ENCODE peak calls at places on chromosomes 13 and 19, in four cellular contexts. One of them, this sample, is unnamed. For H3K4me1, the result is how much of the 10 kb centered on the place peaks cover.

GRCh38 chr19:1474011-1474764 is 4.8 kb downstream of the C19orf25 start:
- DNase-seq in Panc1: no peak
- DNase-seq in aorta: no peak
- DNase-seq in RWPE2: no peak
- DNase-seq in this sample: no peak

GRCh38 chr19:29365836-29366417 is 153.0 kb upstream of the UQCRFS1 start:
- DNase-seq in RWPE2: no peak
- DNase-seq in Panc1: no peak
- DNase-seq in aorta: no peak
- DNase-seq in this sample: no peak

GRCh38 chr19:40810160-40810559 is 11.2 kb downstream of the EGLN2 start:
- DNase-seq in Panc1: no peak
- DNase-seq in RWPE2: no peak
- DNase-seq in aorta: no peak
- DNase-seq in this sample: no peak

GRCh38 chr13:31067416-31068118 is 94.1 kb downstream of the HSPH1 start:
- DNase-seq in Panc1: no peak
- DNase-seq in aorta: no peak
- DNase-seq in RWPE2: no peak
- DNase-seq in this sample: no peak

GRCh38 chr13:110347535-110348308 is 40.6 kb downstream of the COL4A2 start:
- DNase-seq in Panc1: no peak
- DNase-seq in aorta: peak
- DNase-seq in RWPE2: peak
- DNase-seq in this sample: no peak

GRCh38 chr13:51759240-51759639 is 44.7 kb downstream of the DHRS12 start:
- DNase-seq in Panc1: no peak
- DNase-seq in aorta: no peak
- DNase-seq in RWPE2: no peak
- DNase-seq in this sample: no peak

GRCh38 chr13:30466358-30466714 is 600 bp upstream of the HMGB1 start:
- DNase-seq in aorta: no peak
- DNase-seq in RWPE2: no peak
- DNase-seq in Panc1: no peak
- DNase-seq in this sample: no peak

GRCh38 chr13:41827507-41828213 is 133.2 kb downstream of the VWA8 start:
- DNase-seq in aorta: no peak
- DNase-seq in Panc1: peak
- DNase-seq in RWPE2: no peak
- DNase-seq in this sample: no peak

GRCh38 chr13:36341718-36342117 is 4.5 kb downstream of the SPART start:
- DNase-seq in Panc1: no peak
- DNase-seq in aorta: no peak
- DNase-seq in RWPE2: no peak
- DNase-seq in this sample: no peak

GRCh38 chr13:45807520-45808099 is 43.9 kb downstream of the SIAH3 start:
- DNase-seq in aorta: no peak
- DNase-seq in RWPE2: no peak
- DNase-seq in Panc1: peak
- DNase-seq in this sample: peak

GRCh38 chr19:42290523-42291436 is 11.2 kb upstream of the PRR19 start:
- DNase-seq in aorta: no peak
- DNase-seq in Panc1: no peak
- DNase-seq in RWPE2: no peak
- DNase-seq in this sample: peak

GRCh38 chr13:52137489-52137888 is 8.6 kb upstream of the NEK5 start:
- DNase-seq in Panc1: no peak
- DNase-seq in aorta: no peak
- DNase-seq in RWPE2: no peak
- DNase-seq in this sample: no peak

GRCh38 chr13:97506511-97506910 is 72.5 kb downstream of the RAP2A start:
- DNase-seq in Panc1: no peak
- DNase-seq in aorta: no peak
- DNase-seq in RWPE2: no peak
- DNase-seq in this sample: no peak

GRCh38 chr13:37679043-37679442 is 80.5 kb upstream of the POSTN start:
- DNase-seq in RWPE2: no peak
- DNase-seq in Panc1: no peak
- DNase-seq in aorta: no peak
- DNase-seq in this sample: no peak

GRCh38 chr19:16771618-16772017 is 52.0 kb downstream of the NWD1 start:
- DNase-seq in Panc1: peak
- DNase-seq in aorta: peak
- DNase-seq in RWPE2: peak
- DNase-seq in this sample: peak

GRCh38 chr13:50230365-50230978 is 215.2 kb downstream of the KCNRG start:
- DNase-seq in aorta: no peak
- DNase-seq in Panc1: no peak
- DNase-seq in RWPE2: no peak
- DNase-seq in this sample: no peak

GRCh38 chr19:40995355-40995754 is 4.3 kb downstream of the CYP2B6 start:
- DNase-seq in RWPE2: no peak
- DNase-seq in aorta: no peak
- DNase-seq in Panc1: no peak
- DNase-seq in this sample: no peak

GRCh38 chr13:60970736-60971135 is 444.9 kb downstream of the PCDH20 start:
- DNase-seq in RWPE2: no peak
- DNase-seq in Panc1: no peak
- DNase-seq in aorta: no peak
- DNase-seq in this sample: no peak

GRCh38 chr13:111893607-111894443 is 173.1 kb upstream of the SOX1 start:
- DNase-seq in RWPE2: no peak
- DNase-seq in Panc1: no peak
- DNase-seq in aorta: peak
- DNase-seq in this sample: no peak

GRCh38 chr13:113862766-113863510 is 938 bp downstream of the GAS6 start:
- DNase-seq in RWPE2: peak
- DNase-seq in aorta: peak
- DNase-seq in Panc1: no peak
- DNase-seq in this sample: peak

DNA sequence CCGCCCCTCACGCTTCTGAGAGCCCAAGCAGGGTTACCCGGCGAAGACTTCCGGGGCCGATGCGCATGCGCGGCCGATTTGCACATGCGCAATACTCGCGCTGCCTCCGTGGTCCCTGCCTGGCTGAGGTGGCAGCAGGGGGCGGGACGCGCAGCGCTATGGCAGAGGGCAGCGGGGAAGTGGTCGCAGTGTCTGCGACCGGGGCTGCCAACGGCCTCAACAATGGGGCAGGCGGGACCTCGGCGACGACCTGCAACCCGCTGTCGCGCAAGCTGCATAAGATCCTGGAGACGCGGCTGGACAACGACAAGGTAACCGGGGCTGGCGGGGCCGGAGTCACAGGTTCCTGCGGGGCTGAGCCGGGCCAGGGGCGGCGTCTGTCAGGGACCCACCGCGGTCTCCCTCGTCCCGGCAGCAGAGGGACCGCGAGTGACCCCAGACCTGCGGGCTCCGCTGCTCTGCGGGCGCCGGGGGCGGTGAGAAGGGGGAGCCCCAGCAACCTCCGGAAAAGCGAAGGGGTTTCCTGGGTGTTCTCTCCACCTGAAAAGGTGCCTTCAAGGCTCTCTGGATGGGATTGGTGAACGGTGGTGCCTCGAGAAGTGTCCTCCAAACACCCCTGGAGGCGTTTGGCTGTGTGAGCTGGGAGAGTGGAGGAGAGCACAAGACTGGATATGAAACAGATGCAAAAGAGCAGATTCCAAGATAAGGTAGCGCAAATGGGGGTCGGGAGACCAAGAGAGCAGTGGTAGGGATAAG is at the start of gene COG6:
- DNase-seq in Panc1: peak
- DNase-seq in RWPE2: peak
- DNase-seq in aorta: peak
- DNase-seq in this sample: peak
- H3K4me1 ChIP-seq in Panc1: under half
- H3K4me1 ChIP-seq in RWPE2: under half
- H3K4me1 ChIP-seq in aorta: under half
- H3K4me1 ChIP-seq in this sample: under half

GRCh38 chr19:5969476-5969875 is 8.5 kb downstream of the RANBP3 start:
- DNase-seq in RWPE2: no peak
- DNase-seq in aorta: no peak
- DNase-seq in Panc1: no peak
- DNase-seq in this sample: no peak
- H3K4me1 ChIP-seq in RWPE2: under half
- H3K4me1 ChIP-seq in aorta: under half
- H3K4me1 ChIP-seq in Panc1: under half
- H3K4me1 ChIP-seq in this sample: under half

GRCh38 chr19:46745521-46746280 is at the start of gene FKRP:
- DNase-seq in Panc1: no peak
- DNase-seq in RWPE2: peak
- DNase-seq in aorta: no peak
- DNase-seq in this sample: peak

GRCh38 chr19:46744005-46744691 is 1.7 kb upstream of the FKRP start:
- DNase-seq in aorta: no peak
- DNase-seq in Panc1: no peak
- DNase-seq in RWPE2: no peak
- DNase-seq in this sample: no peak

GRCh38 chr19:46746281-46746965 is at the start of gene STRN4:
- DNase-seq in RWPE2: no peak
- DNase-seq in Panc1: no peak
- DNase-seq in aorta: no peak
- DNase-seq in this sample: no peak

GRCh38 chr19:46748325-46749109 is 2.3 kb upstream of the STRN4 start:
- DNase-seq in RWPE2: no peak
- DNase-seq in Panc1: no peak
- DNase-seq in aorta: peak
- DNase-seq in this sample: no peak

GRCh38 chr19:46745030-46745429 is 827 bp upstream of the FKRP start:
- DNase-seq in Panc1: no peak
- DNase-seq in aorta: no peak
- DNase-seq in RWPE2: no peak
- DNase-seq in this sample: no peak
- H3K4me1 ChIP-seq in Panc1: under half
- H3K4me1 ChIP-seq in aorta: under half
- H3K4me1 ChIP-seq in RWPE2: under half
- H3K4me1 ChIP-seq in this sample: under half

DNA sequence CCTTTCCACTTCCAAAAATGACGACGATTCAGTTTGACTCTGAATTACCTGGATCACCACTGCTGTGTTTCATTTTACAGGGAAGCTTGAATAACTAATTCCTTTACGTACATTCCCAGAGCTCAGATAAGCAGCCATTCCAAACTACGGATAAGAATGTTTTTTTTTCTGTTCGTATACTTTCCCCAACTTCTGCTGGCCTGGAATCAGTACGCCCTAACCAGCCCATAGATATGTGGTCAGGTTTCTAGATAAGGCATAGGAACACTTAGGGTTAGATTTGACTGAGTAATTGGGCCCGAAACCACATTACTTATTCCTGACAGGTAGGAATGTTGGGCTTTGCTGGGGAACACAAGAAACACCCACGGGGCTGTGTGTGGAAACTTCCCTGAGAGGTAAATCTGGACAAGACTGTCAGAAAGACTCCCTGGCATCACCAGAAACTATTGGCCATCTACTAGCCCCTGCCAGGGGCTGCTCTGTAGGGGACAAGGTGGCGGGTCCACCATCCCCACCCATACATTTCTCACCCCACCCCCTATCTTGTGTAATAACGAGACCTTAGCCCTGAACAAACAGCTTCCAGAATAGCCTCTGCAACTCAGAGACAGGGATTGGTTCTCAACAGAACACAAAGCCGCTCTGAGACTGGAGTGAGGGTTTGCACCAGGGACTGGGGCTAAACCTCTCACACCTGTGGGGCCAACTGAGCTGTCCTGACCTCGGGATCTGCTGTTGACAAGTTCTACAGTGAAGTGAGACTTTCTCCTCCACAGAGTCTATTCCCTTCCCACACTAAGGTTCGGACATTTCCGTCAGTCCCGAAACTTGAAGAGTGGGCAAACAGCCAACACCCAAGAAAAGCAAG is 15.6 kb downstream of the RHPN2 start:
- DNase-seq in RWPE2: no peak
- DNase-seq in aorta: no peak
- DNase-seq in Panc1: no peak
- DNase-seq in this sample: no peak
- H3K4me1 ChIP-seq in RWPE2: under half
- H3K4me1 ChIP-seq in aorta: under half
- H3K4me1 ChIP-seq in Panc1: half or more
- H3K4me1 ChIP-seq in this sample: half or more